ENCODE peak calls at places on chromosomes 16 and 17, in four cellular contexts. One of them, this sample, is unnamed.

GRCh38 chr17:40498281-40499084 is 2.9 kb downstream of the TNS4 start:
- DNase-seq in fibroblast of the aortic adventitia: no peak
- DNase-seq in astrocyte of the cerebellum: no peak
- DNase-seq in retina: no peak
- DNase-seq in this sample: no peak

GRCh38 chr17:9343513-9343912 is 232.1 kb downstream of the STX8 start:
- DNase-seq in fibroblast of the aortic adventitia: no peak
- DNase-seq in astrocyte of the cerebellum: no peak
- DNase-seq in retina: peak
- DNase-seq in this sample: no peak

GRCh38 chr16:75065149-75065807 is 51.3 kb downstream of the LDHD start:
- DNase-seq in fibroblast of the aortic adventitia: no peak
- DNase-seq in astrocyte of the cerebellum: no peak
- DNase-seq in retina: no peak
- DNase-seq in this sample: no peak

GRCh38 chr16:67457611-67458010 is 23.3 kb downstream of the ATP6V0D1 start:
- DNase-seq in fibroblast of the aortic adventitia: no peak
- DNase-seq in astrocyte of the cerebellum: no peak
- DNase-seq in retina: no peak
- DNase-seq in this sample: no peak

GRCh38 chr17:57391076-57391825 is 134.9 kb downstream of the MSI2 start:
- DNase-seq in fibroblast of the aortic adventitia: no peak
- DNase-seq in astrocyte of the cerebellum: no peak
- DNase-seq in retina: no peak
- DNase-seq in this sample: no peak

GRCh38 chr16:86772231-86772510 is 193.8 kb downstream of the FOXL1 start:
- DNase-seq in fibroblast of the aortic adventitia: no peak
- DNase-seq in astrocyte of the cerebellum: no peak
- DNase-seq in retina: no peak
- DNase-seq in this sample: no peak

GRCh38 chr17:48490391-48491026 is 40.3 kb downstream of the HOXB1 start:
- DNase-seq in fibroblast of the aortic adventitia: no peak
- DNase-seq in astrocyte of the cerebellum: no peak
- DNase-seq in retina: no peak
- DNase-seq in this sample: no peak

GRCh38 chr17:20823890-20824289 is 218.9 kb downstream of the USP22 start:
- DNase-seq in fibroblast of the aortic adventitia: no peak
- DNase-seq in astrocyte of the cerebellum: no peak
- DNase-seq in retina: no peak
- DNase-seq in this sample: no peak

GRCh38 chr16:24729967-24730815 is 740 bp downstream of the TNRC6A start:
- DNase-seq in fibroblast of the aortic adventitia: no peak
- DNase-seq in astrocyte of the cerebellum: no peak
- DNase-seq in retina: peak
- DNase-seq in this sample: peak

GRCh38 chr16:76791151-76791550 is 399.8 kb upstream of the MON1B start:
- DNase-seq in fibroblast of the aortic adventitia: no peak
- DNase-seq in astrocyte of the cerebellum: no peak
- DNase-seq in retina: no peak
- DNase-seq in this sample: no peak

GRCh38 chr17:61248399-61248798 is 151.2 kb upstream of the TBX2 start:
- DNase-seq in fibroblast of the aortic adventitia: peak
- DNase-seq in astrocyte of the cerebellum: no peak
- DNase-seq in retina: no peak
- DNase-seq in this sample: peak

GRCh38 chr17:45009676-45010467 is 41.6 kb downstream of the DCAKD start:
- DNase-seq in fibroblast of the aortic adventitia: no peak
- DNase-seq in astrocyte of the cerebellum: no peak
- DNase-seq in retina: no peak
- DNase-seq in this sample: no peak

GRCh38 chr17:78117027-78117981 is 11.3 kb downstream of the TMC6 start:
- DNase-seq in fibroblast of the aortic adventitia: no peak
- DNase-seq in astrocyte of the cerebellum: no peak
- DNase-seq in retina: no peak
- DNase-seq in this sample: peak

GRCh38 chr17:21295036-21295952 is 10.8 kb downstream of the MAP2K3 start:
- DNase-seq in fibroblast of the aortic adventitia: no peak
- DNase-seq in astrocyte of the cerebellum: no peak
- DNase-seq in retina: no peak
- DNase-seq in this sample: peak

GRCh38 chr17:80891096-80892018 is 100.3 kb upstream of the CHMP6 start:
- DNase-seq in fibroblast of the aortic adventitia: peak
- DNase-seq in astrocyte of the cerebellum: peak
- DNase-seq in retina: peak
- DNase-seq in this sample: peak

GRCh38 chr17:75513667-75514052 is 1.7 kb downstream of the CASKIN2 start:
- DNase-seq in fibroblast of the aortic adventitia: no peak
- DNase-seq in astrocyte of the cerebellum: no peak
- DNase-seq in retina: no peak
- DNase-seq in this sample: no peak

GRCh38 chr17:44110823-44111633 is 12.4 kb downstream of the HDAC5 start:
- DNase-seq in fibroblast of the aortic adventitia: peak
- DNase-seq in astrocyte of the cerebellum: peak
- DNase-seq in retina: peak
- DNase-seq in this sample: peak

GRCh38 chr16:57003439-57004386 is 14.4 kb downstream of the NLRC5 start:
- DNase-seq in fibroblast of the aortic adventitia: no peak
- DNase-seq in astrocyte of the cerebellum: no peak
- DNase-seq in retina: no peak
- DNase-seq in this sample: no peak

GRCh38 chr17:6567528-6568185 is 11.3 kb upstream of the PITPNM3 start:
- DNase-seq in fibroblast of the aortic adventitia: peak
- DNase-seq in astrocyte of the cerebellum: no peak
- DNase-seq in retina: no peak
- DNase-seq in this sample: peak

GRCh38 chr17:80108321-80108971 is 7.1 kb downstream of the GAA start:
- DNase-seq in fibroblast of the aortic adventitia: no peak
- DNase-seq in astrocyte of the cerebellum: no peak
- DNase-seq in retina: no peak
- DNase-seq in this sample: no peak

GRCh38 chr17:40130352-40131042 is 8.7 kb downstream of the MSL1 start:
- DNase-seq in fibroblast of the aortic adventitia: no peak
- DNase-seq in astrocyte of the cerebellum: no peak
- DNase-seq in retina: no peak
- DNase-seq in this sample: peak

GRCh38 chr16:80938035-80938927 is 68.4 kb downstream of the CMC2 start:
- DNase-seq in fibroblast of the aortic adventitia: peak
- DNase-seq in astrocyte of the cerebellum: peak
- DNase-seq in retina: peak
- DNase-seq in this sample: no peak

GRCh38 chr16:72896719-72897118 is 151.2 kb downstream of the ZFHX3 start:
- DNase-seq in fibroblast of the aortic adventitia: no peak
- DNase-seq in astrocyte of the cerebellum: no peak
- DNase-seq in retina: peak
- DNase-seq in this sample: no peak

GRCh38 chr17:29176500-29177351 is 3.5 kb downstream of the MYO18A start:
- DNase-seq in fibroblast of the aortic adventitia: peak
- DNase-seq in astrocyte of the cerebellum: no peak
- DNase-seq in retina: peak
- DNase-seq in this sample: peak

GRCh38 chr17:27529230-27529796 is 73.1 kb downstream of the KSR1 start:
- DNase-seq in fibroblast of the aortic adventitia: peak
- DNase-seq in astrocyte of the cerebellum: no peak
- DNase-seq in retina: no peak
- DNase-seq in this sample: no peak

GRCh38 chr16:1152651-1153259 is at the start of gene CACNA1H:
- DNase-seq in fibroblast of the aortic adventitia: no peak
- DNase-seq in astrocyte of the cerebellum: no peak
- DNase-seq in retina: no peak
- DNase-seq in this sample: no peak

This sample was measured in stomach.